ENCODE peak calls at places on chromosomes 7 and 10, in five cellular contexts. T, N, D, Z and S are unnamed samples.

GRCh38 chr7:36128448-36129047 is 24.5 kb upstream of the EEPD1 start:
- DNase-seq in D (peak; percentile 19), T (peak; percentile 60), N (peak; percentile 76), Z (no peak), S (no peak)

GRCh38 chr7:112283382-112283910 is 77.0 kb downstream of the ZNF277 start:
- DNase-seq in T (no peak), D (no peak), N (no peak), Z (no peak), S (no peak)

GRCh38 chr7:126040114-126041045 is 1110.8 kb upstream of the POT1 start:
- DNase-seq in N (no peak), D (no peak), Z (no peak), T (no peak), S (no peak)

GRCh38 chr7:1939434-1940401 is 269.6 kb downstream of the ELFN1 start:
- DNase-seq in T (no peak), Z (no peak), D (peak; percentile 18), N (no peak), S (no peak)

GRCh38 chr10:63438506-63439498 is 27.0 kb downstream of the JMJD1C start:
- DNase-seq in N (no peak), D (peak; percentile 55), Z (no peak), T (peak; percentile 22), S (no peak)

GRCh38 chr10:5325076-5325475 is 39.7 kb upstream of the UCN3 start:
- DNase-seq in D (no peak), T (no peak), Z (no peak), N (no peak), S (no peak)

GRCh38 chr7:141737118-141737835 is 881 bp upstream of the SSBP1 start:
- DNase-seq in D (peak; percentile 70), N (peak; percentile 25), T (no peak), Z (no peak), S (no peak)

GRCh38 chr7:21960922-21961321 is 15.2 kb upstream of the CDCA7L start:
- DNase-seq in N (no peak), Z (no peak), D (no peak), T (no peak), S (no peak)

GRCh38 chr7:69873512-69873911 is 275.2 kb downstream of the AUTS2 start:
- DNase-seq in D (no peak), T (no peak), N (no peak), Z (no peak), S (no peak)

GRCh38 chr7:92634924-92635519 is 44.8 kb upstream of the FAM133B start:
- DNase-seq in D (peak; percentile 43), T (peak; percentile 39), N (peak; percentile 12), Z (no peak), S (no peak)

GRCh38 chr10:71696635-71697326 is 22.8 kb downstream of the C10orf105 start:
- DNase-seq in N (peak; percentile 33), T (no peak), D (peak; percentile 86), Z (no peak), S (peak; percentile 41)

GRCh38 chr7:139887895-139888518 is 58.9 kb downstream of the TBXAS1 start:
- DNase-seq in N (no peak), T (no peak), Z (no peak), D (peak; percentile 57), S (no peak)

GRCh38 chr10:33010132-33011037 is 52.4 kb upstream of the ITGB1 start:
- DNase-seq in D (no peak), Z (no peak), N (peak; percentile 34), T (peak; percentile 77), S (peak; percentile 10)

GRCh38 chr10:125023862-125024495 is 82.1 kb downstream of the ZRANB1 start:
- DNase-seq in D (no peak), N (no peak), T (no peak), Z (no peak), S (no peak)

GRCh38 chr7:18939771-18940576 is 177.5 kb downstream of the TWIST1 start:
- DNase-seq in Z (no peak), D (no peak), N (no peak), T (no peak), S (no peak)

GRCh38 chr7:140656548-140657515 is 15.9 kb upstream of the ADCK2 start:
- DNase-seq in N (peak; percentile 27), Z (no peak), T (no peak), D (no peak), S (no peak)

GRCh38 chr7:100088621-100089457 is at the start of gene COPS6:
- DNase-seq in Z (no peak), T (no peak), D (peak; percentile 92), N (peak; percentile 49), S (peak; percentile 93)

GRCh38 chr10:59362991-59363390 is 642 bp upstream of the FAM13C start:
- DNase-seq in N (no peak), D (no peak), T (no peak), Z (no peak), S (peak; percentile 66)

GRCh38 chr10:3468919-3469638 is 296.5 kb upstream of the PITRM1 start:
- DNase-seq in T (peak; percentile 44), Z (no peak), N (no peak), D (no peak), S (no peak)

GRCh38 chr7:44581907-44582603 is at the start of gene TMED4:
- DNase-seq in D (peak; percentile 99), T (peak; percentile 96), Z (peak; percentile 97), N (peak; percentile 96), S (peak; percentile 100)

GRCh38 chr10:45155784-45156183 is 155.1 kb downstream of the ZNF22 start:
- DNase-seq in T (no peak), D (peak; percentile 35), Z (no peak), N (peak; percentile 9), S (no peak)

GRCh38 chr7:73612598-73613269 is 11.6 kb downstream of the MLXIPL start:
- DNase-seq in N (peak; percentile 99), Z (no peak), T (no peak), D (peak; percentile 94), S (no peak)
- TF ChIP-seq ATF3 in N (peak; percentile 67), Z (no peak), T (no peak), D (peak; percentile 79), S (no peak)

GRCh38 chr7:13028036-13028730 is 340.8 kb downstream of the ARL4A start:
- DNase-seq in D (no peak), N (no peak), Z (no peak), T (no peak), S (no peak)

GRCh38 chr7:13024323-13024722 is 336.9 kb downstream of the ARL4A start:
- DNase-seq in D (no peak), Z (no peak), N (no peak), T (no peak), S (no peak)

GRCh38 chr7:13031481-13031880 is 344.0 kb downstream of the ARL4A start:
- DNase-seq in Z (no peak), N (peak; percentile 44), D (no peak), T (no peak), S (no peak)

GRCh38 chr7:13032524-13032923 is 345.1 kb downstream of the ARL4A start:
- DNase-seq in N (no peak), D (peak; percentile 31), Z (no peak), T (no peak), S (no peak)

DNA sequence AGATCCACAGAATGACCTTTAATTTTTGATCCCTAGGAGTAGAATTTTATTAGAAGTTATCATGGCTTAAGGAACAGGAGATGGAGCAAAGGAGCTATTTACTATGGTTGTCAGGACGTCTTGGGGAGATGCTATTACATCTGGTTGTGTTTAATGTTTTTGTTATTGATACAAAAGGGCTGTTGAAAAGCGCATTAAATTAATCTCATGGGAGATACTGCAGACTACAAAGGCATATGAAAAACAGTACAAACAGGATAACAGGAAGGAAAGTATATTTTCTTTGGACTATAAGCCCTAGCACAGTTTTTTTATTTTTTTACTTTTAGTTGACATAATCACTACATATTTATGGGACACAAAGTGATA is 341.3 kb downstream of the ARL4A start:
- DNase-seq in N (no peak), T (no peak), Z (no peak), D (no peak), S (no peak)
- TF ChIP-seq EZH2 in N (no peak), T (no peak), Z (no peak), D (no peak), S (no peak)

GRCh38 chr10:13924020-13924725 is 337.4 kb downstream of the PRPF18 start:
- DNase-seq in D (no peak), N (no peak), Z (no peak), T (no peak), S (no peak)
- TF ChIP-seq ATF3 in D (no peak), N (no peak), Z (no peak), T (no peak), S (no peak)

GRCh38 chr10:81873932-81874816 is 820 bp upstream of the NRG3 start:
- DNase-seq in N (no peak), T (no peak), D (no peak), Z (no peak), S (no peak)
- TF ChIP-seq EZH2 in N (no peak), T (no peak), D (no peak), Z (no peak), S (peak; percentile 42)

GRCh38 chr7:110921478-110922210 is 169.3 kb upstream of the LRRN3 start:
- DNase-seq in N (no peak), Z (no peak), T (no peak), D (no peak), S (no peak)

GRCh38 chr7:110918949-110919548 is 171.9 kb upstream of the LRRN3 start:
- DNase-seq in N (no peak), D (no peak), T (no peak), Z (peak; percentile 28), S (no peak)

GRCh38 chr7:110922906-110923305 is 168.0 kb upstream of the LRRN3 start:
- DNase-seq in N (peak; percentile 6), T (no peak), D (no peak), Z (no peak), S (no peak)
- TF ChIP-seq ATF3 in N (no peak), T (no peak), D (no peak), Z (no peak), S (no peak)